ENCODE peak calls at places on chromosome 1, in five cellular contexts. One of them, this sample, is unnamed.

GRCh38 chr1:33327587-33328325 is 6.9 kb upstream of the A3GALT2 start:
- DNase-seq in left lung: peak; percentile 67
- DNase-seq in renal cortical epithelial cell: peak; percentile 93
- DNase-seq in stimulated activated CD8-positive, alpha-beta memory T cell treated with anti-CD3 and anti-CD28 coated beads, Interleukin-15, amount 100 ng/mL, for 24 hours: no peak
- DNase-seq in PC-3: peak; percentile 80
- DNase-seq in this sample: peak; percentile 99

GRCh38 chr1:61079898-61080336 is 2.4 kb upstream of the NFIA start:
- DNase-seq in left lung: peak; percentile 76
- DNase-seq in renal cortical epithelial cell: peak; percentile 64
- DNase-seq in stimulated activated CD8-positive, alpha-beta memory T cell treated with anti-CD3 and anti-CD28 coated beads, Interleukin-15, amount 100 ng/mL, for 24 hours: no peak
- DNase-seq in PC-3: peak; percentile 85
- DNase-seq in this sample: peak; percentile 68

GRCh38 chr1:15196069-15196468 is 42.5 kb downstream of the TMEM51 start:
- DNase-seq in left lung: no peak
- DNase-seq in renal cortical epithelial cell: no peak
- DNase-seq in stimulated activated CD8-positive, alpha-beta memory T cell treated with anti-CD3 and anti-CD28 coated beads, Interleukin-15, amount 100 ng/mL, for 24 hours: no peak
- DNase-seq in PC-3: no peak
- DNase-seq in this sample: no peak

GRCh38 chr1:97936976-97937375 is 16.1 kb upstream of the DPYD start:
- DNase-seq in left lung: no peak
- DNase-seq in renal cortical epithelial cell: no peak
- DNase-seq in stimulated activated CD8-positive, alpha-beta memory T cell treated with anti-CD3 and anti-CD28 coated beads, Interleukin-15, amount 100 ng/mL, for 24 hours: no peak
- DNase-seq in PC-3: no peak
- DNase-seq in this sample: no peak

GRCh38 chr1:228032041-228032440 is 25.2 kb downstream of the WNT3A start:
- DNase-seq in left lung: peak; percentile 3
- DNase-seq in renal cortical epithelial cell: no peak
- DNase-seq in stimulated activated CD8-positive, alpha-beta memory T cell treated with anti-CD3 and anti-CD28 coated beads, Interleukin-15, amount 100 ng/mL, for 24 hours: no peak
- DNase-seq in PC-3: no peak
- DNase-seq in this sample: no peak

GRCh38 chr1:115134850-115135484 is 45.7 kb upstream of the TSPAN2 start:
- DNase-seq in left lung: no peak
- DNase-seq in renal cortical epithelial cell: peak; percentile 91
- DNase-seq in stimulated activated CD8-positive, alpha-beta memory T cell treated with anti-CD3 and anti-CD28 coated beads, Interleukin-15, amount 100 ng/mL, for 24 hours: no peak
- DNase-seq in PC-3: peak; percentile 97
- DNase-seq in this sample: peak; percentile 85

GRCh38 chr1:230868736-230869385 is 540 bp upstream of the C1orf198 start:
- DNase-seq in left lung: peak; percentile 71
- DNase-seq in renal cortical epithelial cell: peak; percentile 36
- DNase-seq in stimulated activated CD8-positive, alpha-beta memory T cell treated with anti-CD3 and anti-CD28 coated beads, Interleukin-15, amount 100 ng/mL, for 24 hours: peak; percentile 14
- DNase-seq in PC-3: peak; percentile 65
- DNase-seq in this sample: peak; percentile 33

GRCh38 chr1:84525738-84526137 is 19.4 kb upstream of the GNG5 start:
- DNase-seq in left lung: no peak
- DNase-seq in renal cortical epithelial cell: no peak
- DNase-seq in stimulated activated CD8-positive, alpha-beta memory T cell treated with anti-CD3 and anti-CD28 coated beads, Interleukin-15, amount 100 ng/mL, for 24 hours: no peak
- DNase-seq in PC-3: no peak
- DNase-seq in this sample: no peak

GRCh38 chr1:241356187-241356518 is 852 bp downstream of the RGS7 start:
- DNase-seq in left lung: no peak
- DNase-seq in renal cortical epithelial cell: no peak
- DNase-seq in stimulated activated CD8-positive, alpha-beta memory T cell treated with anti-CD3 and anti-CD28 coated beads, Interleukin-15, amount 100 ng/mL, for 24 hours: no peak
- DNase-seq in PC-3: no peak
- DNase-seq in this sample: no peak

GRCh38 chr1:50829010-50829958 is 130.8 kb downstream of the FAF1 start:
- DNase-seq in left lung: no peak
- DNase-seq in renal cortical epithelial cell: peak; percentile 71
- DNase-seq in stimulated activated CD8-positive, alpha-beta memory T cell treated with anti-CD3 and anti-CD28 coated beads, Interleukin-15, amount 100 ng/mL, for 24 hours: no peak
- DNase-seq in PC-3: no peak
- DNase-seq in this sample: no peak

GRCh38 chr1:100184536-100184935 is 6.5 kb upstream of the LRRC39 start:
- DNase-seq in left lung: no peak
- DNase-seq in renal cortical epithelial cell: peak; percentile 59
- DNase-seq in stimulated activated CD8-positive, alpha-beta memory T cell treated with anti-CD3 and anti-CD28 coated beads, Interleukin-15, amount 100 ng/mL, for 24 hours: no peak
- DNase-seq in PC-3: no peak
- DNase-seq in this sample: no peak